ENCODE peak calls at places on chromosomes 7 and 10, in six cellular contexts. T, Y, K, M, H and S are unnamed samples.

GRCh38 chr7:131235489-131236317 is 92.0 kb upstream of the MKLN1 start:
- DNase-seq in T (no peak), Y (no peak), M (no peak), K (peak), H (peak), S (no peak)

GRCh38 chr7:98204670-98205069 is 6.6 kb upstream of the BHLHA15 start:
- DNase-seq in M (no peak), K (no peak), Y (peak), H (no peak), T (no peak), S (no peak)

GRCh38 chr7:49486974-49487919 is 286.2 kb upstream of the VWC2 start:
- DNase-seq in H (no peak), M (no peak), T (no peak), Y (no peak), K (no peak), S (no peak)

GRCh38 chr10:94220717-94221116 is 142.0 kb downstream of the NOC3L start:
- DNase-seq in H (no peak), T (no peak), K (no peak), M (no peak), Y (no peak), S (no peak)

GRCh38 chr7:39721345-39721744 is 98.0 kb downstream of the RALA start:
- DNase-seq in K (no peak), M (no peak), Y (no peak), H (no peak), T (no peak), S (no peak)

GRCh38 chr7:137634356-137634755 is 212.4 kb downstream of the DGKI start:
- DNase-seq in H (no peak), T (no peak), M (no peak), Y (no peak), K (no peak), S (no peak)

GRCh38 chr10:112970036-112970435 is 20.0 kb downstream of the TCF7L2 start:
- DNase-seq in M (no peak), H (peak), T (no peak), Y (no peak), K (no peak), S (no peak)

GRCh38 chr7:112926018-112926417 is 135.8 kb upstream of the TMEM168 start:
- DNase-seq in M (no peak), K (no peak), Y (no peak), H (no peak), T (no peak), S (no peak)

GRCh38 chr10:50501899-50502556 is 121.7 kb downstream of the SGMS1 start:
- DNase-seq in H (no peak), Y (no peak), T (no peak), M (no peak), K (no peak), S (no peak)

GRCh38 chr7:131843862-131844261 is 287.4 kb upstream of the PODXL start:
- DNase-seq in Y (no peak), H (peak), T (no peak), M (no peak), K (no peak), S (no peak)

GRCh38 chr10:79947083-79947415 is 1.9 kb downstream of the SFTPD start:
- DNase-seq in H (no peak), Y (no peak), T (peak), M (no peak), K (no peak), S (no peak)

GRCh38 chr10:29882766-29883165 is 176.6 kb downstream of the JCAD start:
- DNase-seq in H (no peak), K (no peak), Y (no peak), T (no peak), M (peak), S (no peak)

GRCh38 chr7:121515651-121516401 is 119.7 kb upstream of the FAM3C start:
- DNase-seq in H (no peak), T (no peak), Y (no peak), M (no peak), K (no peak), S (no peak)

GRCh38 chr7:25970381-25970780 is 181.6 kb upstream of the NFE2L3 start:
- DNase-seq in K (no peak), M (no peak), T (no peak), H (no peak), Y (no peak), S (no peak)

DNA sequence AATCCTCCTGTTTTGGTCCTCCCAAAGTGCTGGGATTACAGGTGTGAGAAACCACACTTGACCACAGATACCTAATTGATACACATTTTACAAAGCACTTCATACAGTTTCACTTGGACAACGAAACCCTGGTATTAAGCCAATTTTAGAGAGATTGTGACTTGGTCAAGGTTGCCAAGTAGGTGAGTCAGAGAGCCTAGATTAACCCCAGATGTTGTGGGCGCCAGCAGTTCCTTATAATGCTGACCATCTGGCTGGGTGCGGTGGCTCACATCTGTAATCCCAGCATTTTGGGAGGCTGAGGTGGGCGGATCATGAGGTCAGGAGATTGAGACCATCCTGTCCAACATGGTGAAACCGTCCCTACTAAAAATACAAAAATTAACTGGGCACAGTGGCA is 4.9 kb upstream of the PHKG1 start:
- DNase-seq in K (peak), T (peak), Y (no peak), H (peak), M (no peak), S (no peak)
- TF ChIP-seq POLR2A in K (no peak), T (no peak), Y (no peak), H (no peak), M (no peak), S (peak)

GRCh38 chr7:100015232-100016208 is at the start of gene ZKSCAN1:
- DNase-seq in H (peak), M (peak), K (peak), T (peak), Y (peak), S (peak)

GRCh38 chr7:100017300-100017699 is 1.9 kb downstream of the ZKSCAN1 start:
- DNase-seq in K (peak), M (no peak), H (no peak), Y (peak), T (peak), S (no peak)

GRCh38 chr7:100017875-100018274 is 2.5 kb downstream of the ZKSCAN1 start:
- DNase-seq in M (no peak), T (no peak), K (no peak), Y (no peak), H (no peak), S (no peak)

GRCh38 chr7:100013328-100013676 is 2.1 kb upstream of the ZKSCAN1 start:
- DNase-seq in T (no peak), H (no peak), Y (no peak), K (no peak), M (no peak), S (no peak)

DNA sequence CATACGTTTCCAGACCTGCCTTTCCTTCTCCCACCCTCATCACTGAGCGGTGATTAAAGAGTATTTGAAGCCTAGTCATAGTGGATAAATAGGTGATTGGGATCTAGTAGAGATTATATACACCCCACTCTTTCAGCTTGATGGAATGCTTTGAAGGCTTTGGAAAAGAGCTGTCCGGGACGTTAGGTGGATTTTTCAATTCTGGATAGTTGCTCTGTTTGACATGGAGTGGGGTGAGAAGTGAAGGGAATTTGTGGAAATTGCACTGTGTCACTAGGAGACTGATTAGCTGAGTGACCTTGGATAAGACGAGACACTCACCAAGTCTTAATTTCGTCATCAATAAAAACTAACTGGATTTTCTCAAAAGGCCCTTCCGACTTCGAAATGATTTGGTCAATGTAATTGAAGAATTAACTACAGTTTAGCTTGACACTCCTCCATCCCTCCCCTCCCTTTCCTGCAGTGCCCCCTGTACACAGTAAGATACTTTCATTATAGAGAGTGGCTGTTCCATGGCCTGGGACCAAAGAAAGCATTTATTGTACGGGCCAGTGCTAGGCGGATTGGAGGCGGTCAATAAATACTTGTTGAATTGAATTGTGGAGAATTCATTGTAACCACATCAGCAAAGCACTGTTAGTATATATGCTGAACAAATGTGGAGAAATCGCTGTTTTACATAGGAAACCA is 959 bp downstream of the ZKSCAN1 start:
- DNase-seq in T (no peak), M (no peak), K (no peak), Y (no peak), H (no peak), S (no peak)
- TF ChIP-seq POLR2A in T (peak), M (no peak), K (no peak), Y (no peak), H (peak), S (no peak)

DNA sequence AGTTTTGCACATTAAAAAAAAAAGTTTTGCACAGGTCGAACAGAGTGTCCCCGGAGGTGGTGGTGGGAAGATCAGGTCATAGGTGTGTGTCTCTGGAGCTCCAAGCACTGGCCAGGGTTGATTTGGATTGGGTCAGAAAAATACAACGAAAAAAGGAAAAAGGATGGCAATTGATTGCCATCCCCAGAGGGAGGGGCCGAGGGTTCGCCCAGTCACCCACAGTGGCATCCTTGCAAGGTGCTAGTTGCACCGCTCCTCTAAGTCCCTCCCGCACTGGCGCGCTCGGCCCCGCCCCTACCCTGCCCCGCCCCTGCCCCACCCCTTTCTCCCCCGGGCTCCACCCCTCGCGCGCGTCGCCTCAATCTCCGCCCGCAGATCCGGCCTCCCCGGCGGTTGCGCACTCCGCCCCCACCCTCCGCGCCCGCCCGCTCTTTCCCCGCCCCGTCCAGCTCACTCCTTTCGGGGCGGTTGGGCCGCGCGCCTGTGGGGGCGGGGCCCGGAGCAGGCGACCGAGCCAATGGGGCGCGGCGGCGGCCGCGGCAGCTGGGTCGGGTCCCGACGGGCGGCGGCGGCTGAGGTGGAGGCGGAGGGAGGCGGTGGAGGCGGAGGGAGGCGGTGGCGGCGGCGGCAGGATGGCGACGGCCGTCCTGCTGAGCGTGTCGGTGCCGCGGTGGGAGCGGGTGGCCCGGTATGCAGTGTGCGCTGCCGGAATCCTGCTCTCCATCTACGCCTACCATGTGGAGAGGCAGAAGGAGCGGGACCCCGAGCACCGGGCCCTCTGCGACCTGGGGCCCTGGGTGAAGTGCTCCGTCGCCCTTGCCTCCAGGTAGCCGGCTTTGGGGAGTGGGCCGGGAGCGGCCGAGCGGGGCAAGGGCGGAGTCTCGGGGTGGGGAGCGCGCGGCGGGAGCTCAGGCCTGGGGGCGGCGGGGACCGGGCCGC is 31.5 kb upstream of the ERV3-1 start:
- DNase-seq in H (peak), T (peak), K (peak), Y (peak), M (peak), S (peak)
- TF ChIP-seq POLR2A in H (peak), T (peak), K (no peak), Y (peak), M (no peak), S (no peak)

GRCh38 chr10:71319042-71319799 is at the start of gene SLC29A3:
- DNase-seq in M (peak), T (peak), H (peak), K (peak), Y (peak), S (peak)
- TF ChIP-seq POLR2A in M (no peak), T (peak), H (no peak), K (no peak), Y (peak), S (no peak)

DNA sequence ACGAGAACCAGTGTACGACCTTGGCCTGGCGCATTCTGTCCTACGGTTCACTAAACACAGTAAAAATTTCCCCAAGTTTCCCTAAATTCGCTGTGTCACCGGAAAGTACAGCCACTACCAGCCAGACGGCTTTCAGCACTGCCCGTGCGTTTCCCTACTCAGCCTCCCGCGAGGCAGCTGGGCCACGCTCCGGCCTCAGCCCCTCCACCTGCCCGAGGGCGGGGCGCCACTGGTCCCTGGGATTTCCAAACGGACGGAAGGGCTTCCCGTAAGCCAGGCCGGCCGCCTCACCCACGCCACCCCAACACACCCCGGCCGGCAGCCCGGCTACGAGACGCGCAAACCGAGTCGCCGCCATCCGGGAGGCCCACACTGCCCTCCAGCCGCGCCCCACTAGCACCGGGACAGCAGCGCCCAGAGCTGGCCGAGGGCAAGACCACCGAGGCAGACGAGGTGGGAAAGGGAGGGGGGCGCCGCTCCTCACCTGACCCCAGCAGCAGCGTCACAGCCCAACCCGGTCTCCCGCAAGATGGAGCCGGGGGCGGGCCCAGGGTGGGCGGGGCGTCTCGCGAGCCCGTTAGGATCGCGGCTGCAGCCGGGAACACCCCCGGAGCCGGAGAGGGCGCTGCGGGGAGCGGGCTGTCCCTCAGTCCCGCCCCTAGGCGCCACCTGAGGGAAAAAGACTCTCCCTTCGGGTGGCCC is at the start of gene ANXA7:
- DNase-seq in K (peak), Y (peak), T (peak), H (peak), M (peak), S (peak)
- TF ChIP-seq POLR2A in K (no peak), Y (peak), T (peak), H (peak), M (peak), S (peak)

GRCh38 chr10:5945561-5946418 is 31.6 kb downstream of the IL15RA start:
- DNase-seq in T (peak), Y (no peak), M (no peak), K (peak), H (peak), S (no peak)
- TF ChIP-seq POLR2A in T (peak), Y (no peak), M (no peak), K (no peak), H (peak), S (no peak)